ENCODE peak calls at places on chromosomes 16 and 17, in six cellular contexts. O is NB4, R is endothelial cell of umbilical vein, E is GM12878, Q is K562, I is A549. H is an unnamed sample.

GRCh38 chr17:39252788-39253460 is 27.2 kb upstream of the STAC2 start:
- DNase-seq in E (no peak), R (no peak), Q (no peak), I (no peak), O (no peak), H (no peak)

GRCh38 chr16:13111747-13112146 is 210.3 kb downstream of the SHISA9 start:
- DNase-seq in O (no peak), E (no peak), I (no peak), Q (no peak), R (no peak), H (no peak)

GRCh38 chr16:2860826-2861567 is 3.0 kb upstream of the PRSS22 start:
- DNase-seq in I (no peak), E (no peak), R (no peak), Q (peak; percentile 54), O (peak; percentile 49), H (no peak)

GRCh38 chr17:19759934-19760530 is 11.9 kb upstream of the ALDH3A1 start:
- DNase-seq in E (no peak), O (no peak), I (no peak), R (no peak), Q (no peak), H (no peak)

GRCh38 chr17:17724307-17724921 is 43.2 kb downstream of the RAI1 start:
- DNase-seq in I (no peak), O (peak; percentile 67), R (peak; percentile 77), E (no peak), Q (no peak), H (no peak)

GRCh38 chr16:85717393-85718152 is 28.8 kb upstream of the GINS2 start:
- DNase-seq in E (no peak), O (peak; percentile 77), Q (peak; percentile 78), I (peak; percentile 74), R (peak; percentile 57), H (peak; percentile 60)

GRCh38 chr17:5237541-5238016 is 2.9 kb upstream of the SCIMP start:
- DNase-seq in Q (peak; percentile 73), R (peak; percentile 64), O (peak; percentile 83), E (peak; percentile 93), I (peak; percentile 77), H (peak; percentile 81)

GRCh38 chr16:63745456-63745855 is 1376.4 kb downstream of the CDH11 start:
- DNase-seq in R (no peak), I (no peak), Q (no peak), O (no peak), E (no peak), H (no peak)

GRCh38 chr16:67030221-67030962 is 1.4 kb downstream of the CBFB start:
- DNase-seq in R (no peak), O (no peak), Q (no peak), I (no peak), E (no peak), H (no peak)

GRCh38 chr16:11956558-11956957 is 8.5 kb upstream of the TNFRSF17 start:
- DNase-seq in E (no peak), I (no peak), O (no peak), R (no peak), Q (no peak), H (no peak)

GRCh38 chr16:77191259-77191969 is 424 bp downstream of the MON1B start:
- DNase-seq in I (no peak), R (no peak), E (no peak), O (peak; percentile 73), Q (peak; percentile 42), H (no peak)

GRCh38 chr16:50683689-50684374 is 2.7 kb upstream of the SNX20 start:
- DNase-seq in O (peak; percentile 97), I (no peak), E (peak; percentile 87), R (no peak), Q (no peak), H (no peak)

GRCh38 chr16:55588799-55589198 is 22.3 kb downstream of the CAPNS2 start:
- DNase-seq in O (peak; percentile 43), E (no peak), R (no peak), I (no peak), Q (no peak), H (no peak)

GRCh38 chr16:55655381-55655708 is 443 bp upstream of the SLC6A2 start:
- DNase-seq in Q (no peak), R (no peak), E (no peak), I (no peak), O (no peak), H (no peak)

DNA sequence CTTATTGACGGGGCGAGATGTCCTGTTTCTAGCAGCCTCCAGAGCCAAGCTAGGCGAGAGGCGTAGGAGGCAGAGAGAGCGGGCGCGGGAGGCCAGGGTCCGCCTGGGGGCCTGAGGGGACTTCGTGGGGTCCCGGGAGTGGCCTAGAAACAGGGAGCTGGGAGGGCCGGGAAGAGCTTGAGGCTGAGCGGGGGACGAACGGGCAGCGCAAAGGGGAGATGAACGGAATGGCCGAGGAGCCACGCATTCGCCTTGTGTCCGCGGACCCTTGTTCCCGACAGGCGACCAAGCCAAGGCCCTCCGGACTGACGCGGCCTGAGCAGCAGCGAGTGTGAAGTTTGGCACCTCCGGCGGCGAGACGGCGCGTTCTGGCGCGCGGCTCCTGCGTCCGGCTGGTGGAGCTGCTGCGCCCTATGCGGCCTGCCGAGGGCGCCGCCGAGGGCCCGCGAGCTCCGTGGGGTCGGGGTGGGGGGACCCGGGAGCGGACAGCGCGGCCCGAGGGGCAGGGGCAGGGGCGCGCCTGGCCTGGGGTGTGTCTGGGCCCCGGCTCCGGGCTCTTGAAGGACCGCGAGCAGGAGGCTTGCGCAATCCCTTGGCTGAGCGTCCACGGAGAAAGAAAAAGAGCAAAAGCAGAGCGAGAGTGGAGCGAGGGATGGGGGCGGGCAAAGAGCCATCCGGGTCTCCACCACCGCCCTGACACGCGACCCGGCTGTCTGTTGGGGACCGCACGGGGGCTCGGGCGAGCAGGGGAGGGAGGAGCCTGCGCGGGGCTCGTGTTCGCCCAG is 1.2 kb upstream of the CBX4 start:
- DNase-seq in R (peak; percentile 47), Q (no peak), I (no peak), O (peak; percentile 56), E (no peak), H (no peak)
- TF ChIP-seq CTCF in R (peak; percentile 37), Q (no peak), I (peak; percentile 12), O (no peak), E (no peak), H (no peak)

GRCh38 chr17:9900019-9900594 is 5.0 kb downstream of the RCVRN start:
- DNase-seq in E (no peak), Q (no peak), R (no peak), I (no peak), O (no peak), H (no peak)
- TF ChIP-seq MYC in E (no peak), Q (no peak), R (no peak), I (no peak), O (no peak), H (no peak)

DNA sequence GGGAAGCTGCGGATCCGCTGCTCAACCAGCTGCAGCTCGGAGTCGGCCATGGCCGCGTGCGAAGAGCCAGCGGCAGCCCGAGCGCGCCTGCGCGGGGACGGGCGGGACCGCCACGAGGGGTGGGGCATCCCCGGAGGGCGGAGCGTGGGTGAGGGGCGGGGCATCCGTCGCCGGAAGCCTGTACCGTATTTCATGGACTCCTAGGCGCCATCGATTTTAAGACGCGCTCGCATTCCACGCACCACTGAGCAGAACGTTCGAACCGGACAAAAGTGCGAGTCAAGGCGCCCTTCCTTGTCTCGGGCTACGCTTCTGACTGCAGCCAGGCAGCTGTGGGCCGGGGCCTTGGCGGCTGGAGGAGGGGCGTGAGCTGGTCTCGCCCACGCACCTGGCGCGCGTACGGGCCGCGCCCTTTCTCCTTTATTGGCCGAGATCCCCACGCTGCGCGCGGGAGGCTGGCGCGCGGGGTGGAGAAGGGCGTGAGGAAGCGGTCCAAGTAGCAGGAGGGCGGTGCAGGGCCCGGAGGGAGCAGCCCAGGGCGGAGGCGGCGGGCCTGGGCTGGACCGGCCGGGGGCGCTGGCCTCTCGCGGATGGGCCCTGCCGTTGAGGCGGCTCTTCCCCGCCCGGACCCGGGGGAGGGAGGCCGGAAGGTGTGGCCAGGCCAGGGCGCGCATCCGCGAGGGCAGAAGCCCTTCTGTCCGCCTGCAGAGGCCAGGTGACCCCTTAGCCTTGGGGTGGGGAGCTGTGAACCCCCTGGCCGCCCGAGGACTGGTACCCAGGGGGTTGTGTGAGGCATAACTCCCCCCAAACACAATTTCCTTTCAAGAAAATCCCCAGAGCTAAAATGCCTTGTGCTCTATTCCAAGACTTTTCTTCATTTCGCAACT is at the start of gene APRT:
- DNase-seq in E (peak; percentile 83), I (peak; percentile 78), Q (peak; percentile 96), R (peak; percentile 94), O (peak; percentile 96), H (peak; percentile 83)
- TF ChIP-seq CTCF in E (peak; percentile 39), I (peak; percentile 33), Q (peak; percentile 84), R (peak; percentile 37), O (peak; percentile 31), H (peak; percentile 55)

DNA sequence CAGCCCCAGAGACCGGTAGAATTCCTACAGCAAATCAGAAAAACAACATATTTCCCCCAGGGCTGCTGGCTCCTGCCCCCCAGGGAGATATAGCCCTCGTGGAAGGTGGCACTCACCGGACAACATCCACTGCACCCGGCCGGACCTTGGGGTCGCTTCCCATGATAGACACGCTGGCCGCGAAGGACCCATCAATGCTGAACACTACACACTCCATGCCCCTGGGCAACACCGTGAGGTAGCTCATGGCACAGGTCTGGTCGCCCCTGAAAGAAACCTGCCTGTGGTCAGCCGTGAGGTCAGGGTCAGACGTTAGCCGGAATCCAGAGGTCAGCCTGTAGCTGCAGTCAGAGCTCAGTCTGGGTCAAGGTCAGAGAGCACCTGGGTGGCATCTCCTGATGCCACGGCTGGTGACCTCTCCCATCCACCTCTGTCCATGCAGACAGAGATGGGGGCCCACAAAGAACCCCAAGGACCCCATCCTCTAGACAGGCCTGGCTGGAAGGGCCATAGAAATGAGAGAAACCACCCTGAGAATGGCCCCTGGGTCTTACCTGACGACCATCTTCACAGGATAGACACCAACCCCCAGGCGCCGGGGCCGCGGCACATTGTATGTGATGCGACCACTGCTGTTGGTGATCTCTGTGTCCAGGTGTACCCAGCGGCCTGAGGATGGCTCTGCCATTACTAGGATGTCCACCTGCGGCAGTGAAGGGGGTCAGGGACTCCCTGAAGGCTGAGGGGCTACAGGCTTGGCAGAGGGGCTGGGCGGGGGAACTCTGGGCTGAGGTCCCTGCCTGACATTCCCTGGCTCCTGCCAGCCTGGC is 19.6 kb downstream of the PIMREG start:
- DNase-seq in I (no peak), O (no peak), R (no peak), Q (no peak), E (no peak), H (no peak)
- TF ChIP-seq MYC in I (no peak), O (no peak), R (no peak), Q (no peak), E (no peak), H (no peak)

GRCh38 chr17:68329331-68329730 is 38.0 kb downstream of the ARSG start:
- DNase-seq in R (no peak), Q (no peak), E (no peak), O (no peak), I (no peak), H (no peak)

GRCh38 chr17:68328676-68329075 is 37.4 kb downstream of the ARSG start:
- DNase-seq in R (no peak), O (no peak), Q (no peak), E (no peak), I (no peak), H (no peak)

GRCh38 chr17:68326681-68327080 is 35.4 kb downstream of the ARSG start:
- DNase-seq in O (no peak), Q (no peak), I (no peak), E (no peak), R (no peak), H (no peak)

GRCh38 chr17:68325961-68326360 is 34.7 kb downstream of the ARSG start:
- DNase-seq in I (no peak), E (no peak), O (no peak), R (no peak), Q (no peak), H (no peak)

GRCh38 chr17:68327823-68328557 is 36.7 kb downstream of the ARSG start:
- DNase-seq in E (no peak), I (no peak), O (peak; percentile 28), Q (no peak), R (no peak), H (no peak)
- TF ChIP-seq CTCF in E (no peak), I (no peak), O (peak; percentile 8), Q (no peak), R (no peak), H (peak; percentile 56)